ENCODE peak calls at places on chromosomes 6 and 20, in five cellular contexts. K is aorta, V is kidney epithelial cell, D is hepatic stellate cell, L is hepatocyte. P is an unnamed sample.

GRCh38 chr20:32437391-32438074 is 79.4 kb downstream of the ASXL1 start:
- DNase-seq in K (no peak), V (no peak), D (no peak), L (peak; percentile 32), P (no peak)

GRCh38 chr20:25437153-25437581 is 29.7 kb downstream of the GINS1 start:
- DNase-seq in K (no peak), V (no peak), D (no peak), L (peak; percentile 23), P (no peak)

GRCh38 chr6:165573671-165574070 is 89.4 kb downstream of the PDE10A start:
- DNase-seq in K (peak; percentile 44), V (no peak), D (peak; percentile 32), L (peak; percentile 56), P (no peak)

GRCh38 chr6:11064836-11065235 is 20.7 kb upstream of the ELOVL2 start:
- DNase-seq in K (no peak), V (no peak), D (no peak), L (no peak), P (no peak)

GRCh38 chr6:81696505-81696904 is 56.0 kb downstream of the TENT5A start:
- DNase-seq in K (no peak), V (no peak), D (no peak), L (peak; percentile 55), P (no peak)

GRCh38 chr6:151374024-151374423 is 17.3 kb downstream of the ZBTB2 start:
- DNase-seq in K (no peak), V (no peak), D (no peak), L (no peak), P (no peak)

GRCh38 chr6:72798196-72798595 is 176.3 kb downstream of the KCNQ5 start:
- DNase-seq in K (no peak), V (no peak), D (peak; percentile 4), L (peak; percentile 7), P (no peak)

GRCh38 chr6:138234363-138234762 is 16.1 kb upstream of the PBOV1 start:
- DNase-seq in K (no peak), V (no peak), D (no peak), L (no peak), P (no peak)

P was measured in tibial artery.